ENCODE peak calls at places on chromosomes 16 and 17, in five cellular contexts. M, Q, E, X and B are unnamed samples.

GRCh38 chr17:73261952-73262675 is 434 bp upstream of the CPSF4L start:
- DNase-seq in E (peak; percentile 22), Q (no peak), M (peak; percentile 91), X (peak; percentile 76), B (peak; percentile 74)

GRCh38 chr17:9676742-9677387 is 31.5 kb downstream of the USP43 start:
- DNase-seq in E (peak; percentile 90), M (no peak), Q (peak; percentile 2), X (no peak), B (no peak)

GRCh38 chr16:81946206-81946605 is 65.1 kb downstream of the SDR42E1 start:
- DNase-seq in X (no peak), E (peak; percentile 86), M (no peak), Q (no peak), B (no peak)

GRCh38 chr16:14354561-14355351 is 275.3 kb downstream of the PARN start:
- DNase-seq in Q (peak; percentile 29), M (peak; percentile 17), X (no peak), E (peak; percentile 42), B (peak; percentile 3)

GRCh38 chr17:67434061-67434525 is 57.0 kb downstream of the PITPNC1 start:
- DNase-seq in M (no peak), X (peak; percentile 28), E (no peak), Q (peak; percentile 32), B (no peak)

GRCh38 chr17:67488768-67489167 is 111.7 kb downstream of the PITPNC1 start:
- DNase-seq in M (no peak), X (no peak), E (no peak), Q (no peak), B (no peak)

GRCh38 chr16:22291860-22292692 is 5.1 kb upstream of the POLR3E start:
- DNase-seq in M (no peak), E (no peak), Q (no peak), X (no peak), B (no peak)

GRCh38 chr17:78659546-78659945 is 82.3 kb upstream of the DNAH17 start:
- DNase-seq in E (no peak), M (no peak), X (no peak), Q (no peak), B (no peak)

GRCh38 chr16:24149102-24149501 is 107.0 kb upstream of the CACNG3 start:
- DNase-seq in M (no peak), X (no peak), Q (no peak), E (no peak), B (no peak)

GRCh38 chr17:62033317-62033716 is 31.8 kb downstream of the MED13 start:
- DNase-seq in Q (no peak), E (no peak), M (no peak), X (no peak), B (no peak)

GRCh38 chr17:5821057-5821456 is 236.7 kb upstream of the NLRP1 start:
- DNase-seq in X (no peak), Q (no peak), M (no peak), E (no peak), B (no peak)

GRCh38 chr17:76570457-76570856 is 15.2 kb downstream of the ST6GALNAC2 start:
- DNase-seq in Q (no peak), E (no peak), M (no peak), X (no peak), B (no peak)

GRCh38 chr16:11650641-11651591 is 17.3 kb upstream of the SNN start:
- DNase-seq in M (no peak), Q (no peak), X (no peak), E (no peak), B (no peak)

GRCh38 chr17:57993471-57994365 is 5.7 kb upstream of the VEZF1 start:
- DNase-seq in Q (no peak), X (no peak), M (no peak), E (no peak), B (no peak)